ENCODE peak calls at places on chromosomes 6 and 20, in four cellular contexts. S, N, U and W are unnamed samples. For H4K20me1, the result is how much of the 10 kb centered on the place peaks cover.

GRCh38 chr20:5706797-5707196 is 43.4 kb upstream of the SHLD1 start:
- DNase-seq in U (no peak), N (no peak), S (no peak), W (no peak)

GRCh38 chr6:165184192-165184979 is 125.0 kb downstream of the C6orf118 start:
- DNase-seq in U (no peak), N (no peak), S (no peak), W (no peak)

GRCh38 chr6:10968776-10969175 is 75.3 kb downstream of the ELOVL2 start:
- DNase-seq in S (no peak), U (no peak), N (peak), W (no peak)

GRCh38 chr6:81689580-81689979 is 62.9 kb downstream of the TENT5A start:
- DNase-seq in U (no peak), S (no peak), N (no peak), W (no peak)

GRCh38 chr20:15475483-15475882 is 1097.8 kb downstream of the KIF16B start:
- DNase-seq in N (no peak), S (no peak), U (no peak), W (peak)

GRCh38 chr6:35140991-35141720 is at the start of gene TCP11:
- DNase-seq in U (no peak), S (no peak), N (no peak), W (peak)

GRCh38 chr6:116580198-116580597 is 8.9 kb downstream of the RWDD1 start:
- DNase-seq in N (peak), U (no peak), S (no peak), W (no peak)

GRCh38 chr6:82567621-82568020 is 204.0 kb downstream of the TPBG start:
- DNase-seq in U (no peak), S (no peak), N (no peak), W (no peak)

GRCh38 chr20:33370296-33370695 is 31.0 kb downstream of the CDK5RAP1 start:
- DNase-seq in N (no peak), U (no peak), S (no peak), W (no peak)

GRCh38 chr6:4352731-4353130 is 217.4 kb upstream of the ECI2 start:
- DNase-seq in U (no peak), S (no peak), N (peak), W (no peak)

GRCh38 chr6:147297663-147298313 is 93.6 kb downstream of the STXBP5 start:
- DNase-seq in N (peak), U (no peak), S (peak), W (no peak)

GRCh38 chr6:154596701-154597100 is 86.2 kb upstream of the CNKSR3 start:
- DNase-seq in S (no peak), N (no peak), U (no peak), W (no peak)

GRCh38 chr6:85551264-85551663 is 42.4 kb downstream of the SNX14 start:
- DNase-seq in U (no peak), S (no peak), N (no peak), W (peak)

GRCh38 chr6:31882344-31882743 is 3.5 kb upstream of the SLC44A4 start:
- DNase-seq in N (peak), U (no peak), S (peak), W (no peak)

GRCh38 chr6:149859368-149859767 is 4.8 kb downstream of the LRP11 start:
- DNase-seq in U (no peak), S (peak), N (peak), W (no peak)

GRCh38 chr6:128518531-128519131 is 1.8 kb downstream of the PTPRK start:
- DNase-seq in U (no peak), S (no peak), N (no peak), W (no peak)

GRCh38 chr6:128520436-128521301 is at the start of gene PTPRK:
- DNase-seq in S (peak), U (peak), N (peak), W (peak)

GRCh38 chr6:128521302-128521632 is 868 bp upstream of the PTPRK start:
- DNase-seq in S (peak), U (no peak), N (no peak), W (no peak)

GRCh38 chr6:128519132-128519930 is 1.1 kb downstream of the PTPRK start:
- DNase-seq in S (peak), N (peak), U (no peak), W (peak)

DNA sequence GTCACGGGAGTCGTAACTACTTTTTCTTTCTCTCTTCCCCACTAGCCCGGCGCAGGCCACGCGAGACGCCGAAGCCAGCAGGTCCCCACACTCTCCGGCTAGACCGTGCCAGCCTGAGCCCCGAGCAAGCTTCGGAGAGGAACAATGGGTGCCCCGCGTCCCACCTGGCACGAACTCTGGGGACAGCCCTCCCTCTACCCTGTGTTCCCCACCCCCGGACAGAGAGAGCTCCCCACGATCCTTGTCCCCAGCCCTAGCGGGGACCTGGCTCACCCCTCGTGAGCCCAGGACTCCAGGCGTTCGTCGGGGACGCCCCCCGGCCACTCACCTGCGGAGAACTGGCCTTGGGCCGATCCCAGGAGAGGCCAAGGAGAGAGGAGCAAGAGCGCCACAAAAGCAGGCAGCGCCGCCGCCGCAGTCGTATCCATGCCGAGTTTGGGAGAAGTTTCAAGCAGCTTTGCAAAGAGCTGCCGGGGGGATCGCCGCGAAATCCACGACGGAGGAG is 416 bp downstream of the PTPRK start:
- DNase-seq in S (no peak), N (no peak), U (no peak), W (peak)
- H3K27ac ChIP-seq in S (peak), N (peak), U (peak), W (peak)

DNA sequence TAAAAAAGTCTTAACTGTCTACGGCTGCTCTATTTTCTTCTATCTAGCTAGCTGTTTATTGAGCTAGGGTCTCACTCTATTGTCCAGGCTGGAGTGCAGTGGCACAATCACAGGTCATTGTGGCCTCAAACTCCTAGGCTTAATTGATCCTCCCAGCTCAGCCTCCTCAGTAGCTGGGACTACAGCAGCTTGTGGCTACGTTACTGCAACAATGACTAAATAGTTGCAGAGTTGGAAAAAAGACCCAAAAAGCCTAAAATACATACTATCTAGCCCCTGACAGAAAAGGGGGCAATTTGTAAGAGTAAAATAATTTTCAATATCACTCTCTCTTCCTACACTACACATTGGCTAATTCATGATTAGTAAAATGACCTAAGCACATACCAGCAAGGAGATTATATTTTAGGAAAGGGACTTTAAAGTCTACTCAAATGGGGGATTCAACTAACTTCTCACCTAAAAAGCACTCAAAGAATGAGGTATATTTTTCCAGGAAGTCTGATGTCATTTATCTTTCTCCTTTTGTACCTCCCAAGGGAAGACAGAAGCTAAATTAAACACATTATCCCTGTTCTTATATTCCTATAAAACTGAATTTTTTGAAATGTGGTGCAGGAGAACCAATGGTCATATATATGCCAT is 82.8 kb downstream of the ZMYND8 start:
- DNase-seq in S (no peak), N (peak), U (no peak), W (no peak)
- H4K20me1 ChIP-seq in S (under half), N (under half), U (under half), W (under half)

GRCh38 chr6:95768539-95768938 is 191.2 kb downstream of the MANEA start:
- DNase-seq in S (no peak), U (no peak), N (no peak), W (no peak)
- H3K27ac ChIP-seq in S (no peak), U (no peak), N (no peak), W (no peak)

GRCh38 chr20:58431134-58431533 is 42.1 kb downstream of the VAPB start:
- DNase-seq in S (peak), N (peak), U (no peak), W (no peak)
- H4K20me1 ChIP-seq in S (under half), N (half or more), U (under half), W (under half)

DNA sequence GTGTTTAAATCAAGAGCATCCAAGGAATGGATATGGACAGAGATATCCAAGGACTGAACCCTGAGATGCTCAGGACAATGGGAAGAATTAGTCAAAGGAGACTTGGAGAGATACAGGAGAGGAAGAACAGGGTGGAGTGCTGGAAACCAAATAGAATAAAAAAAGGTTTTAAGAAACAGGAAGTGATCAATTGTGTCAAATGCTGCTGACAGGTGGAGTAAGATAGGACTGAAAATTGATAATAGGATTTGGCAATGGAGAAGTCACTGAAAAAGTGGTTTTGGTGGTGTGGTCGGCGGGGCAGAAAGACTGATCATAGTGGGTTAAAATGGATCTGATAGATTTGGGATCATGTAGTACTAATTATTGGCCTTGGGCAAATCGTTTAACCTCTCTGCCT is 37.9 kb upstream of the PNRC1 start:
- DNase-seq in S (no peak), N (no peak), U (no peak), W (no peak)
- H3K27ac ChIP-seq in S (no peak), N (no peak), U (no peak), W (no peak)

GRCh38 chr6:160070831-160071230 is 50.8 kb upstream of the SLC22A1 start:
- DNase-seq in N (no peak), S (no peak), U (no peak), W (no peak)

GRCh38 chr6:160068346-160068745 is 53.3 kb upstream of the SLC22A1 start:
- DNase-seq in S (no peak), N (no peak), U (no peak), W (no peak)

GRCh38 chr6:160070427-160070826 is 51.2 kb upstream of the SLC22A1 start:
- DNase-seq in S (no peak), U (no peak), N (no peak), W (no peak)

GRCh38 chr6:160069050-160069454 is 52.6 kb upstream of the SLC22A1 start:
- DNase-seq in S (no peak), U (no peak), N (no peak), W (no peak)

GRCh38 chr6:160069459-160069858 is 52.2 kb upstream of the SLC22A1 start:
- DNase-seq in U (no peak), S (no peak), N (no peak), W (no peak)
- H4K20me1 ChIP-seq in U (under half), S (under half), N (under half), W (under half)

GRCh38 chr6:39678914-39679313 is 46.3 kb downstream of the KIF6 start:
- DNase-seq in N (no peak), S (no peak), U (no peak), W (peak)
- H3K27ac ChIP-seq in N (no peak), S (no peak), U (no peak), W (peak)

DNA sequence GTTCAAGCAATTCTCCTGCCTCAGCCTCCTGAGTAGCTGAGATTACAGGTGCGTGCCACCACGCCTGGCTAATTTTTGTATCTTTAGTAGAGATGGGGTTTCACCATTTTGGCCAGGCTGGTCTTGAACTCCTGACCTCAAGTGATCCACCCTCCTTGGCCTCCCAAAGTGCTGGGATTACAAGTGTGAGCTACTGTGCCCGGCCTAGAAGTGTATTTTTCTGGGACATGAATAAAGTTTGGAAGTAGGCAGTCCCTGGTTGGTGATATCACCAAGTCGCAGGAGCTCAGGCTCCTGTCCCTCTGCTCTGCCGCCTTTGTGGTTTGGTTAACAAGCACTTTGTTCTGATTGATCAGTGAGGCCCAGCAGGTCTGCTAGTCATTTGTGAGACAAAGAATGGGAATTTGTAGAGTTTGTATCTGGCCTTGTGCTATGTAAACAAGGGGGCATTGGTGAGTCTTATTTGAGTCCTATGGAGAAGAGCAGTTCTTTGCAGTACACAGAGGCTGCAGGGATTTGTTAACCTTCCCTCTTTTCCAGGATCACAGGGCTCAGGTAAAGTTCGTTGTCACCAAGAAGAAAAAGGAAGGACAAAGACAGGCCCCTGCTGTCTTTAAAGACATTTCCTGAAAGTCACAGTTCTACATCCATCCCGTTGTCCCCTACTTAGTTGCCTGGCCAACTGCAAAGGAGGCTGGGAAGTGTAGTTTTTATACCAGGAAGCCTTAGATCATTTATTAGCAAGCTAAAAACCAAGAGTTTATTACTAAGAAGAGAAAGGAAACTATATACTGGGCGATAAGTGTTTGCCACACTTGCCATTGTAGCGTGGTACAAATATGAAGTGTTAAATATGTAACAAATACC is 13.1 kb downstream of the MTHFD1L start:
- DNase-seq in U (no peak), N (no peak), S (no peak), W (no peak)
- H4K20me1 ChIP-seq in U (under half), N (under half), S (under half), W (under half)